ENCODE peak calls at places on chromosomes 5 and 9, in six cellular contexts. J, O, I, Y, C and X are unnamed samples.

GRCh38 chr5:61251874-61252642 is 80.0 kb upstream of the ZSWIM6 start:
- DNase-seq in J (no peak), O (no peak), I (no peak), Y (no peak), C (no peak), X (no peak)

GRCh38 chr9:26462213-26462612 is 430.4 kb downstream of the CAAP1 start:
- DNase-seq in J (no peak), O (no peak), I (no peak), Y (no peak), C (no peak), X (no peak)

GRCh38 chr5:72041643-72042042 is 65.6 kb upstream of the MAP1B start:
- DNase-seq in J (no peak), O (no peak), I (no peak), Y (no peak), C (no peak), X (no peak)

GRCh38 chr5:105409695-105410094 is 1847.1 kb upstream of the NUDT12 start:
- DNase-seq in J (no peak), O (no peak), I (no peak), Y (no peak), C (no peak), X (no peak)

GRCh38 chr5:115785395-115786009 is 31.0 kb downstream of the CDO1 start:
- DNase-seq in J (no peak), O (no peak), I (no peak), Y (no peak), C (no peak), X (no peak)

GRCh38 chr5:18553269-18553668 is 919.0 kb downstream of the TAF11L14 start:
- DNase-seq in J (no peak), O (no peak), I (no peak), Y (no peak), C (no peak), X (no peak)

GRCh38 chr5:1294839-1295649 is at the start of gene TERT:
- DNase-seq in J (no peak), O (peak; percentile 70), I (no peak), Y (peak; percentile 78), C (no peak), X (peak; percentile 54)

GRCh38 chr5:168663276-168664004 is 84.3 kb upstream of the PANK3 start:
- DNase-seq in J (no peak), O (no peak), I (no peak), Y (no peak), C (no peak), X (no peak)

GRCh38 chr5:143400541-143401252 is 2.8 kb downstream of the NR3C1 start:
- DNase-seq in J (peak; percentile 57), O (no peak), I (no peak), Y (no peak), C (no peak), X (no peak)

GRCh38 chr9:92963831-92964606 is 16.7 kb downstream of the FGD3 start:
- DNase-seq in J (peak; percentile 63), O (no peak), I (no peak), Y (peak; percentile 38), C (no peak), X (peak; percentile 55)

GRCh38 chr9:6785682-6786081 is 27.9 kb downstream of the KDM4C start:
- DNase-seq in J (no peak), O (no peak), I (no peak), Y (peak; percentile 27), C (no peak), X (no peak)

GRCh38 chr9:87564111-87564510 is 66.4 kb downstream of the DAPK1 start:
- DNase-seq in J (no peak), O (no peak), I (no peak), Y (no peak), C (no peak), X (no peak)

GRCh38 chr5:101678494-101679193 is 617.4 kb downstream of the SLCO4C1 start:
- DNase-seq in J (no peak), O (no peak), I (peak; percentile 64), Y (peak; percentile 70), C (peak; percentile 33), X (peak; percentile 12)

GRCh38 chr9:125854553-125855275 is 107.5 kb downstream of the PBX3 start:
- DNase-seq in J (no peak), O (no peak), I (no peak), Y (no peak), C (no peak), X (no peak)

GRCh38 chr5:6749026-6749716 is 35.9 kb downstream of the TENT4A start:
- DNase-seq in J (no peak), O (no peak), I (no peak), Y (no peak), C (no peak), X (no peak)

GRCh38 chr9:126564128-126564527 is 49.6 kb upstream of the LMX1B start:
- DNase-seq in J (no peak), O (no peak), I (no peak), Y (peak; percentile 20), C (no peak), X (no peak)

GRCh38 chr9:71446499-71447411 is 321.6 kb downstream of the CEMIP2 start:
- DNase-seq in J (no peak), O (peak; percentile 62), I (no peak), Y (peak; percentile 45), C (no peak), X (peak; percentile 6)

GRCh38 chr5:60842859-60843692 is 993 bp downstream of the ELOVL7 start:
- DNase-seq in J (no peak), O (peak; percentile 39), I (no peak), Y (peak; percentile 43), C (no peak), X (no peak)

GRCh38 chr5:143828710-143829109 is 16.7 kb downstream of the HMHB1 start:
- DNase-seq in J (no peak), O (no peak), I (no peak), Y (no peak), C (no peak), X (no peak)

GRCh38 chr5:133051547-133052316 is at the start of gene HSPA4:
- DNase-seq in J (peak; percentile 98), O (peak; percentile 98), I (peak; percentile 98), Y (peak; percentile 100), C (peak; percentile 97), X (peak; percentile 95)

GRCh38 chr9:27518809-27519208 is 5.3 kb upstream of the IFNK start:
- DNase-seq in J (no peak), O (no peak), I (no peak), Y (no peak), C (no peak), X (no peak)

GRCh38 chr5:116834796-116835515 is 260.3 kb upstream of the SEMA6A start:
- DNase-seq in J (no peak), O (no peak), I (no peak), Y (no peak), C (no peak), X (no peak)

GRCh38 chr5:8729437-8729836 is 816.4 kb downstream of the SEMA5A start:
- DNase-seq in J (no peak), O (no peak), I (no peak), Y (no peak), C (no peak), X (no peak)

GRCh38 chr5:53542917-53543316 is 17.5 kb upstream of the NDUFS4 start:
- DNase-seq in J (no peak), O (no peak), I (no peak), Y (no peak), C (no peak), X (no peak)

GRCh38 chr5:88680253-88681132 is 202.5 kb downstream of the MEF2C start:
- DNase-seq in J (no peak), O (peak; percentile 88), I (no peak), Y (peak; percentile 76), C (no peak), X (peak; percentile 70)

DNA sequence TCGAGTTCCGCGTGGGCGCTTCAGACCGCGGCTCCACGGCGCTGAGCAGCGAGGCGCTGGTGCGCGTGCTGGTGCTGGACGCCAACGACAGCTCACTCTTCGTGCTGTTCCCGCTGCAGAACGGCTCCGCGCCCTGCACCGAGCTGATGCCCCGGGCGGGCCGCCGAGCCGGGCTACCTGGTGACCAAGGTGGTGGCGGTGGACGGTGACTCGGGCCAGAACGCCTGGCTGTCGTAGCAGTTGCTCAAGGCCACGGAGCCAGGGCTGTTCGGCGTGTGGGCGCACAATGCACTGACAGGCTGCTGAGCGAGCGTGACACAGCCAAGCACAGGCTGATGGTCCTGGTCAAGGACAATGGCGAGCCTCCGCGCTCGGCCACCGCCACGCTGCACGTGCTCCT is 3.7 kb upstream of the PCDHB15 start:
- DNase-seq in J (no peak), O (no peak), I (no peak), Y (no peak), C (no peak), X (no peak)
- H3K9me3 ChIP-seq in J (peaks cover 39% of the 10 kb centered on the region), O (peaks cover 6% of the 10 kb centered on the region), I (peaks cover 26% of the 10 kb centered on the region), Y (peaks cover 13% of the 10 kb centered on the region), C (peaks cover 86% of the 10 kb centered on the region), X (peaks cover 15% of the 10 kb centered on the region)

DNA sequence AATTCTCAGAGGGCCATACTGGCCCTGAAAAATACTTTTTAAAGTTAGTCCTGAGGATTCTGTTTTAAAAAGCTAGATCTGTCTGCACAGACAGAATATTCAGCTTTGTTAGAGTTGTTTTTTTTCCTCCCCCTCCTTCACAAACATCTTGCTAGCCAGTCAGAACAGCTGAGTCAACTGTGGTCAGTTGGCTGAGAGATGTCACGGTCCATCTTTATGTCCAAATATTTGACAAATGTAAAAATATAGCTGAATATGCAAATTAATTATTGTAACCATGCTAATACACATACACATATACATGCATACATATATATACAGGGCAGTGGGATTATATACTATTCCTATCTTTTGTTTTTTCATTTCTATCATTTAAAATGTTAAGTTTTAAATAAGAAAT is 33.9 kb downstream of the UNC13B start:
- DNase-seq in J (no peak), O (no peak), I (no peak), Y (no peak), C (no peak), X (no peak)
- H3K9me3 ChIP-seq in J (no peaks in the 10 kb centered on the region), O (no peaks in the 10 kb centered on the region), I (no peaks in the 10 kb centered on the region), Y (no peaks in the 10 kb centered on the region), C (peaks cover 15% of the 10 kb centered on the region), X (no peaks in the 10 kb centered on the region)

DNA sequence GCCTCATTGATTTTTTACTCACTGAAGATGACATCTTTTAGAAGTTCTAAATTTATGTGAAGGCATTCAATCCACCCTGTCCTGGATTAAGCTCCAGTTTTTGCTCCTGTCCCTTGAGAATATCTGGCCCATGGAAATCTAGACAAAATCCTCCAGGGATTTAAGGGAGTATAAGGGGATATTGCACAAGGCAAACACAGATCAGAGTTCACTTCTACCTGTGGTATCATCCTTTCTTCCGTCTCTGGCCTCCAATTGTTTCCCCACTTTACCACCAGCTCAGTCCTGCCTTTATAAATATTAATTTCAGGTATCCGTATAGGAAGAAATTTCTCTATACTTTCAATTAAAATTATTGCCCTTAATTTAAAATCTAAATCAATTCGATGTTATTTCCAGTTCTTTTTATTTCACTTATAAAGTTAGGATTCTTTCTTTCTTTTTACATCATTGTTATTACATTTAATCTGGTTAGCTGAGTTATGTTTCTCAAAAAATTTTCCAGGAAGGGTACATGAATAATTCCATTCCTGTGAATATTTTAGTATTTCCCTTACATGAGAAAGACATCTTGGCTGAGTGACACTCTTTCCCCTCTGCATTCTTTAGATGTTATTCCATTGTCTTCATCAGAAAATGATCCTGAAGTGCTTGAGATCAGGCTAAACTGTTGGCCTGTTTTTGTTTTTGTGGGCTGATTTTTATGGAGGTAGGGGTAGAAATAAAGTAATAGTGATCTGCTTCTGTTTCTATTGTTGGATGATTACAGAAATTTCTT is 194.3 kb upstream of the MAP3K1 start:
- DNase-seq in J (no peak), O (no peak), I (no peak), Y (no peak), C (no peak), X (no peak)
- H3K9me3 ChIP-seq in J (no peaks in the 10 kb centered on the region), O (no peaks in the 10 kb centered on the region), I (no peaks in the 10 kb centered on the region), Y (no peaks in the 10 kb centered on the region), C (peaks cover 12% of the 10 kb centered on the region), X (peaks cover 13% of the 10 kb centered on the region)

DNA sequence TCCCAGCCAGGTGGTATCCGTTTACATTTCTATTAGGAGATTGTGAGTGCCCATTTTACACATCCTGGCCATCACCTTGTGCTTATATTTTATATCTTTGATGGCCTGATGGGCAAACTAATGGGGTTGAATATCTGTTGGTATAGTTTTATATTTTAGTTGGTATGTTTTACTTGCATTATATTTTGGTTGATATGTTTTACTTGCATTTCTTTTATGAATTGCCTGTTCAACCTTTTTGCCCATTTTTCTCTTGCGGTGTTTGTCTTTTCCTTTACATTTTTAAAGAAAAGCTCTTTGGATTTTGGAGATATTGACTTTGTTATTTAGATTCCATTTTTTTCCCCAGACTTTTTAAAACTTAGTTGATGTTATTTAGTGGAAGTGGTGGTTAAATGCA is 14.6 kb downstream of the ZNF618 start:
- DNase-seq in J (no peak), O (no peak), I (no peak), Y (no peak), C (no peak), X (no peak)
- H3K9me3 ChIP-seq in J (no peaks in the 10 kb centered on the region), O (no peaks in the 10 kb centered on the region), I (no peaks in the 10 kb centered on the region), Y (no peaks in the 10 kb centered on the region), C (no peaks in the 10 kb centered on the region), X (no peaks in the 10 kb centered on the region)